ENCODE peak calls at places on chromosomes 2 and 18, in nine cellular contexts. One of them, this sample, is unnamed.

GRCh38 chr18:61896767-61897166 is 4.0 kb upstream of the RNF152 start:
- DNase-seq in neural crest cell: no peak
- DNase-seq in left ventricle myocardium inferior: peak
- DNase-seq in lower leg skin: peak
- DNase-seq in endothelial cell: no peak
- DNase-seq in heart left ventricle: no peak
- DNase-seq in breast epithelium: no peak
- DNase-seq in choroid plexus epithelial cell: peak
- DNase-seq in epithelial cell of proximal tubule: peak
- DNase-seq in this sample: no peak

GRCh38 chr2:199382091-199382490 is 75.6 kb downstream of the SATB2 start:
- DNase-seq in lower leg skin: no peak
- DNase-seq in choroid plexus epithelial cell: peak
- DNase-seq in epithelial cell of proximal tubule: no peak
- DNase-seq in neural crest cell: no peak
- DNase-seq in left ventricle myocardium inferior: no peak
- DNase-seq in endothelial cell: peak
- DNase-seq in heart left ventricle: no peak
- DNase-seq in breast epithelium: no peak
- DNase-seq in this sample: no peak

GRCh38 chr18:36899289-36899688 is 70.4 kb downstream of the KIAA1328 start:
- DNase-seq in neural crest cell: no peak
- DNase-seq in left ventricle myocardium inferior: no peak
- DNase-seq in epithelial cell of proximal tubule: no peak
- DNase-seq in choroid plexus epithelial cell: peak
- DNase-seq in breast epithelium: no peak
- DNase-seq in lower leg skin: no peak
- DNase-seq in endothelial cell: no peak
- DNase-seq in heart left ventricle: no peak
- DNase-seq in this sample: no peak

GRCh38 chr2:221716434-221717303 is 144.6 kb upstream of the EPHA4 start:
- DNase-seq in endothelial cell: no peak
- DNase-seq in breast epithelium: no peak
- DNase-seq in neural crest cell: no peak
- DNase-seq in choroid plexus epithelial cell: no peak
- DNase-seq in left ventricle myocardium inferior: no peak
- DNase-seq in heart left ventricle: no peak
- DNase-seq in epithelial cell of proximal tubule: no peak
- DNase-seq in lower leg skin: no peak
- DNase-seq in this sample: no peak

GRCh38 chr2:205686231-205687017 is 4.1 kb downstream of the NRP2 start:
- DNase-seq in epithelial cell of proximal tubule: no peak
- DNase-seq in breast epithelium: no peak
- DNase-seq in endothelial cell: peak
- DNase-seq in neural crest cell: peak
- DNase-seq in lower leg skin: no peak
- DNase-seq in heart left ventricle: no peak
- DNase-seq in left ventricle myocardium inferior: no peak
- DNase-seq in choroid plexus epithelial cell: peak
- DNase-seq in this sample: no peak

GRCh38 chr2:214547931-214548330 is 137.1 kb downstream of the VWC2L start:
- DNase-seq in breast epithelium: no peak
- DNase-seq in epithelial cell of proximal tubule: no peak
- DNase-seq in heart left ventricle: no peak
- DNase-seq in left ventricle myocardium inferior: no peak
- DNase-seq in endothelial cell: no peak
- DNase-seq in choroid plexus epithelial cell: no peak
- DNase-seq in lower leg skin: no peak
- DNase-seq in neural crest cell: no peak
- DNase-seq in this sample: no peak

GRCh38 chr2:139790807-139791206 is 1010.6 kb upstream of the NXPH2 start:
- DNase-seq in breast epithelium: no peak
- DNase-seq in choroid plexus epithelial cell: peak
- DNase-seq in endothelial cell: no peak
- DNase-seq in heart left ventricle: no peak
- DNase-seq in neural crest cell: no peak
- DNase-seq in lower leg skin: no peak
- DNase-seq in left ventricle myocardium inferior: no peak
- DNase-seq in epithelial cell of proximal tubule: peak
- DNase-seq in this sample: no peak

GRCh38 chr2:98894331-98895000 is 41.6 kb downstream of the CRACDL start:
- DNase-seq in lower leg skin: peak
- DNase-seq in left ventricle myocardium inferior: no peak
- DNase-seq in epithelial cell of proximal tubule: no peak
- DNase-seq in heart left ventricle: no peak
- DNase-seq in endothelial cell: no peak
- DNase-seq in breast epithelium: no peak
- DNase-seq in neural crest cell: no peak
- DNase-seq in choroid plexus epithelial cell: no peak
- DNase-seq in this sample: no peak

GRCh38 chr2:7017621-7018260 is 100.5 kb downstream of the RNF144A start:
- DNase-seq in epithelial cell of proximal tubule: no peak
- DNase-seq in breast epithelium: no peak
- DNase-seq in neural crest cell: no peak
- DNase-seq in heart left ventricle: no peak
- DNase-seq in endothelial cell: no peak
- DNase-seq in choroid plexus epithelial cell: no peak
- DNase-seq in lower leg skin: no peak
- DNase-seq in left ventricle myocardium inferior: no peak
- DNase-seq in this sample: no peak

GRCh38 chr2:24576617-24577016 is 85.6 kb downstream of the NCOA1 start:
- DNase-seq in epithelial cell of proximal tubule: no peak
- DNase-seq in breast epithelium: no peak
- DNase-seq in left ventricle myocardium inferior: no peak
- DNase-seq in lower leg skin: no peak
- DNase-seq in endothelial cell: no peak
- DNase-seq in choroid plexus epithelial cell: no peak
- DNase-seq in neural crest cell: no peak
- DNase-seq in heart left ventricle: no peak
- DNase-seq in this sample: no peak

GRCh38 chr2:27431395-27431794 is 3.0 kb downstream of the NRBP1 start:
- DNase-seq in choroid plexus epithelial cell: peak
- DNase-seq in breast epithelium: no peak
- DNase-seq in epithelial cell of proximal tubule: no peak
- DNase-seq in endothelial cell: no peak
- DNase-seq in left ventricle myocardium inferior: no peak
- DNase-seq in heart left ventricle: no peak
- DNase-seq in neural crest cell: no peak
- DNase-seq in lower leg skin: no peak
- DNase-seq in this sample: no peak

GRCh38 chr18:24068945-24069693 is 54.6 kb downstream of the TTC39C start:
- DNase-seq in epithelial cell of proximal tubule: no peak
- DNase-seq in choroid plexus epithelial cell: no peak
- DNase-seq in left ventricle myocardium inferior: no peak
- DNase-seq in lower leg skin: no peak
- DNase-seq in breast epithelium: no peak
- DNase-seq in heart left ventricle: no peak
- DNase-seq in endothelial cell: no peak
- DNase-seq in neural crest cell: no peak
- DNase-seq in this sample: no peak

GRCh38 chr18:36672437-36673344 is 156.1 kb downstream of the TPGS2 start:
- DNase-seq in lower leg skin: peak
- DNase-seq in choroid plexus epithelial cell: peak
- DNase-seq in breast epithelium: no peak
- DNase-seq in left ventricle myocardium inferior: no peak
- DNase-seq in endothelial cell: no peak
- DNase-seq in epithelial cell of proximal tubule: no peak
- DNase-seq in neural crest cell: no peak
- DNase-seq in heart left ventricle: no peak
- DNase-seq in this sample: no peak

GRCh38 chr18:57077786-57078552 is 68.9 kb upstream of the BOD1L2 start:
- DNase-seq in breast epithelium: no peak
- DNase-seq in endothelial cell: no peak
- DNase-seq in lower leg skin: no peak
- DNase-seq in heart left ventricle: no peak
- DNase-seq in choroid plexus epithelial cell: no peak
- DNase-seq in left ventricle myocardium inferior: no peak
- DNase-seq in neural crest cell: no peak
- DNase-seq in epithelial cell of proximal tubule: no peak
- DNase-seq in this sample: no peak

GRCh38 chr18:50707841-50708240 is 112.0 kb downstream of the MRO start:
- DNase-seq in heart left ventricle: no peak
- DNase-seq in lower leg skin: no peak
- DNase-seq in epithelial cell of proximal tubule: no peak
- DNase-seq in endothelial cell: no peak
- DNase-seq in left ventricle myocardium inferior: no peak
- DNase-seq in choroid plexus epithelial cell: peak
- DNase-seq in breast epithelium: no peak
- DNase-seq in neural crest cell: no peak
- DNase-seq in this sample: no peak

GRCh38 chr2:40797115-40797514 is 345.2 kb upstream of the SLC8A1 start:
- DNase-seq in epithelial cell of proximal tubule: peak
- DNase-seq in lower leg skin: no peak
- DNase-seq in heart left ventricle: no peak
- DNase-seq in breast epithelium: no peak
- DNase-seq in left ventricle myocardium inferior: no peak
- DNase-seq in endothelial cell: no peak
- DNase-seq in neural crest cell: no peak
- DNase-seq in choroid plexus epithelial cell: peak
- DNase-seq in this sample: no peak

GRCh38 chr2:70959271-70959761 is 19.1 kb upstream of the ANKRD53 start:
- DNase-seq in choroid plexus epithelial cell: no peak
- DNase-seq in lower leg skin: peak
- DNase-seq in neural crest cell: no peak
- DNase-seq in heart left ventricle: no peak
- DNase-seq in endothelial cell: no peak
- DNase-seq in epithelial cell of proximal tubule: no peak
- DNase-seq in breast epithelium: no peak
- DNase-seq in left ventricle myocardium inferior: no peak
- DNase-seq in this sample: no peak

GRCh38 chr2:209633911-209634310 is 137.7 kb upstream of the UNC80 start:
- DNase-seq in epithelial cell of proximal tubule: no peak
- DNase-seq in endothelial cell: no peak
- DNase-seq in left ventricle myocardium inferior: no peak
- DNase-seq in neural crest cell: no peak
- DNase-seq in lower leg skin: no peak
- DNase-seq in choroid plexus epithelial cell: no peak
- DNase-seq in heart left ventricle: no peak
- DNase-seq in breast epithelium: no peak
- DNase-seq in this sample: no peak

GRCh38 chr18:11165138-11165537 is 15.8 kb upstream of the PIEZO2 start:
- DNase-seq in breast epithelium: no peak
- DNase-seq in epithelial cell of proximal tubule: no peak
- DNase-seq in lower leg skin: no peak
- DNase-seq in left ventricle myocardium inferior: no peak
- DNase-seq in endothelial cell: no peak
- DNase-seq in neural crest cell: no peak
- DNase-seq in choroid plexus epithelial cell: no peak
- DNase-seq in heart left ventricle: no peak
- DNase-seq in this sample: no peak

DNA sequence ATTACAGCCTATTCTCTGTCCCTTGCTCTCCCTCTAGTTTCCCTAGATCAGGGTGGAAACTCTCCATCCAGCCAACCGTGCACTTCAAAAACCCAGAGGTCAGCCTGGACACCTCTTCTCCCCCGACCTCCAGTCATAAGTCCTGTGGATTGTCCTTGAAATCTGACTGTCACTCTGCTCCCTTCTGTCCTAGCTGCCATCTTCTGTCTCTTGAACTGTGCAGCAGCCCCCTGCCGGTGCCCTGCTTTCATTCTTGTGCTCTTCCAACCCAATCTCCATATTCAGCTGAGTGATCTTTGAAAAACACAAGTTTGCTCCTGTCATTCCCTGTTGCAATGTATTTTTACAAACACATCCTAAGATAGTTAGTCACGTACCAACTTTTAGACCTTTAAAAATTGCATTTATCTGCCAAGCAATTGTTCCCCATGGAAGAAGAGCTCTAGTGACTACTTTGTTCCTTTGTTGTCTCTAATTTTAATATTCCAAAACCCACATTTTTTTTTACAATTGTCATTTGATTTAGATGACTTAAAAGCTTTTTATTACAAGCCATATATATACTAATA is 254.3 kb downstream of the CAMKMT start:
- DNase-seq in heart left ventricle: no peak
- DNase-seq in left ventricle myocardium inferior: no peak
- DNase-seq in epithelial cell of proximal tubule: no peak
- DNase-seq in choroid plexus epithelial cell: no peak
- DNase-seq in lower leg skin: no peak
- DNase-seq in neural crest cell: peak
- DNase-seq in endothelial cell: no peak
- DNase-seq in breast epithelium: no peak
- DNase-seq in this sample: no peak
- TF ChIP-seq CTCF in heart left ventricle: no peak
- TF ChIP-seq CTCF in left ventricle myocardium inferior: no peak
- TF ChIP-seq CTCF in epithelial cell of proximal tubule: peak
- TF ChIP-seq CTCF in choroid plexus epithelial cell: no peak
- TF ChIP-seq CTCF in lower leg skin: no peak
- TF ChIP-seq CTCF in neural crest cell: no peak
- TF ChIP-seq CTCF in endothelial cell: no peak
- TF ChIP-seq CTCF in breast epithelium: no peak
- TF ChIP-seq CTCF in this sample: no peak

GRCh38 chr18:53567935-53568574 is 656.4 kb downstream of the MBD2 start:
- DNase-seq in left ventricle myocardium inferior: no peak
- DNase-seq in heart left ventricle: no peak
- DNase-seq in endothelial cell: peak
- DNase-seq in choroid plexus epithelial cell: peak
- DNase-seq in lower leg skin: no peak
- DNase-seq in breast epithelium: no peak
- DNase-seq in epithelial cell of proximal tubule: peak
- DNase-seq in neural crest cell: peak
- DNase-seq in this sample: no peak
- TF ChIP-seq CTCF in left ventricle myocardium inferior: peak
- TF ChIP-seq CTCF in heart left ventricle: peak
- TF ChIP-seq CTCF in endothelial cell: peak
- TF ChIP-seq CTCF in choroid plexus epithelial cell: peak
- TF ChIP-seq CTCF in lower leg skin: no peak
- TF ChIP-seq CTCF in breast epithelium: peak
- TF ChIP-seq CTCF in epithelial cell of proximal tubule: peak
- TF ChIP-seq CTCF in neural crest cell: peak
- TF ChIP-seq CTCF in this sample: peak

GRCh38 chr2:15981646-15982045 is 41.3 kb downstream of the MYCN start:
- DNase-seq in choroid plexus epithelial cell: no peak
- DNase-seq in neural crest cell: no peak
- DNase-seq in left ventricle myocardium inferior: no peak
- DNase-seq in epithelial cell of proximal tubule: no peak
- DNase-seq in heart left ventricle: no peak
- DNase-seq in breast epithelium: no peak
- DNase-seq in endothelial cell: no peak
- DNase-seq in lower leg skin: no peak
- DNase-seq in this sample: no peak
- TF ChIP-seq CTCF in choroid plexus epithelial cell: no peak
- TF ChIP-seq CTCF in neural crest cell: no peak
- TF ChIP-seq CTCF in left ventricle myocardium inferior: no peak
- TF ChIP-seq CTCF in epithelial cell of proximal tubule: no peak
- TF ChIP-seq CTCF in heart left ventricle: no peak
- TF ChIP-seq CTCF in breast epithelium: no peak
- TF ChIP-seq CTCF in endothelial cell: no peak
- TF ChIP-seq CTCF in lower leg skin: no peak
- TF ChIP-seq CTCF in this sample: no peak

DNA sequence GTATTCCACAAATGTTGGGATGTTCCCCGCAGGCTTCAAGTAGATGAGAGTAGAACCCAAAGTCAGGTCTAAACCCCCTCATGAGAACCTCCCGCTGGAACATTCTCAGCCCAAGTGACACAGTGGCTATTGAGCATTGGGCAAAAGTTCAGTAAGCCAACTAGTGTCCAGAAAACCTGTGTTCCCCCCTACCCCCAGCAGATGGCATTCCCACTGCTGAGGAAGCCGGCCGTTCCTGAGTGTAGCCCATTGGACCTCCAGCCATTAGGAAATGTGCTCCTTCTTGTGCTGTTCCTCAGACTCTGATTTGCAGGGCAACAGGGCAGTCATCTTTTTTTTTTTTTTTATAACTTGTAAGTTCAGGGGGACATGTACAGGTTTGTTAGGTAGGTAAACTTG is 152.1 kb downstream of the NCK2 start:
- DNase-seq in choroid plexus epithelial cell: no peak
- DNase-seq in left ventricle myocardium inferior: no peak
- DNase-seq in heart left ventricle: no peak
- DNase-seq in endothelial cell: no peak
- DNase-seq in epithelial cell of proximal tubule: no peak
- DNase-seq in breast epithelium: no peak
- DNase-seq in lower leg skin: peak
- DNase-seq in neural crest cell: no peak
- DNase-seq in this sample: no peak
- TF ChIP-seq CTCF in choroid plexus epithelial cell: peak
- TF ChIP-seq CTCF in left ventricle myocardium inferior: peak
- TF ChIP-seq CTCF in heart left ventricle: peak
- TF ChIP-seq CTCF in endothelial cell: peak
- TF ChIP-seq CTCF in epithelial cell of proximal tubule: peak
- TF ChIP-seq CTCF in breast epithelium: no peak
- TF ChIP-seq CTCF in lower leg skin: no peak
- TF ChIP-seq CTCF in neural crest cell: no peak
- TF ChIP-seq CTCF in this sample: peak

This sample was measured in chondrocyte.